ENCODE peak calls at places on chromosomes 2 and 18, in four cellular contexts. H is naive thymus-derived CD4-positive, alpha-beta T cell; J is HEK293T; B is spleen. V is an unnamed sample.

GRCh38 chr2:8821276-8822217 is 15.9 kb downstream of the KIDINS220 start:
- DNase-seq in H (no peak), J (no peak), B (no peak), V (no peak)

GRCh38 chr2:26059542-26059941 is 25.7 kb downstream of the RAB10 start:
- DNase-seq in B (no peak), J (no peak), H (no peak), V (no peak)

GRCh38 chr2:84297155-84297554 is 161.9 kb downstream of the SUCLG1 start:
- DNase-seq in B (no peak), J (no peak), H (no peak), V (no peak)

GRCh38 chr18:67694787-67695186 is 178.3 kb upstream of the DSEL start:
- DNase-seq in J (no peak), B (no peak), H (no peak), V (no peak)

GRCh38 chr2:154692927-154693326 is 5.6 kb upstream of the KCNJ3 start:
- DNase-seq in H (no peak), B (no peak), J (no peak), V (no peak)

GRCh38 chr2:881204-881918 is 69.3 kb upstream of the SNTG2 start:
- DNase-seq in B (no peak), H (no peak), J (no peak), V (peak; percentile 29)

GRCh38 chr2:102114851-102115497 is 27.6 kb upstream of the IL1R1 start:
- DNase-seq in B (no peak), J (no peak), H (no peak), V (no peak)

GRCh38 chr2:6864938-6865345 is 765 bp downstream of the CMPK2 start:
- DNase-seq in H (no peak), J (no peak), B (peak; percentile 91), V (peak; percentile 46)

GRCh38 chr2:101223814-101224231 is 28.9 kb upstream of the CNOT11 start:
- DNase-seq in B (no peak), H (peak; percentile 52), J (no peak), V (no peak)

GRCh38 chr2:70009776-70010175 is 48.3 kb upstream of the ASPRV1 start:
- DNase-seq in B (no peak), H (no peak), J (no peak), V (no peak)

GRCh38 chr2:143949121-143949848 is 570.6 kb downstream of the ZEB2 start:
- DNase-seq in J (no peak), B (no peak), H (no peak), V (no peak)

GRCh38 chr2:86487062-86487461 is 45.9 kb downstream of the KDM3A start:
- DNase-seq in B (no peak), J (no peak), H (peak; percentile 14), V (no peak)

GRCh38 chr2:239809391-239809790 is 215.8 kb downstream of the NDUFA10 start:
- DNase-seq in H (no peak), J (no peak), B (peak; percentile 52), V (no peak)

GRCh38 chr2:239765911-239766310 is 259.2 kb downstream of the NDUFA10 start:
- DNase-seq in B (peak; percentile 52), H (no peak), J (no peak), V (no peak)

GRCh38 chr2:122639721-122640120 is 884.3 kb downstream of the TSN start:
- DNase-seq in J (no peak), H (no peak), B (no peak), V (no peak)

GRCh38 chr2:44680424-44680971 is 261.0 kb upstream of the SIX3 start:
- DNase-seq in J (no peak), H (no peak), B (no peak), V (no peak)

GRCh38 chr2:235793163-235793752 is 299.4 kb downstream of the AGAP1 start:
- DNase-seq in H (no peak), B (peak; percentile 64), J (peak; percentile 17), V (no peak)

GRCh38 chr2:217955881-217956493 is 46.8 kb downstream of the TNS1 start:
- DNase-seq in B (no peak), J (no peak), H (no peak), V (no peak)

GRCh38 chr2:197304556-197305011 is 6.0 kb downstream of the ANKRD44 start:
- DNase-seq in J (no peak), H (no peak), B (no peak), V (no peak)

GRCh38 chr2:237900891-237901831 is 41.7 kb downstream of the RAMP1 start:
- DNase-seq in B (peak; percentile 70), J (no peak), H (no peak), V (peak; percentile 38)

GRCh38 chr2:121036226-121036692 is 248.7 kb downstream of the TFCP2L1 start:
- DNase-seq in H (no peak), B (no peak), J (no peak), V (peak; percentile 14)

GRCh38 chr2:151251012-151251411 is 10.7 kb downstream of the RBM43 start:
- DNase-seq in J (no peak), B (no peak), H (no peak), V (no peak)

GRCh38 chr2:79511320-79511951 is 1.4 kb upstream of the CTNNA2 start:
- DNase-seq in B (no peak), H (no peak), J (peak; percentile 37), V (no peak)

GRCh38 chr2:37350034-37350433 is 5.6 kb downstream of the QPCT start:
- DNase-seq in J (no peak), B (no peak), H (no peak), V (no peak)

GRCh38 chr18:41842886-41843285 is 112.1 kb upstream of the PIK3C3 start:
- DNase-seq in B (no peak), J (no peak), H (no peak), V (no peak)

GRCh38 chr2:128753321-128753720 is 434.7 kb upstream of the HS6ST1 start:
- DNase-seq in J (no peak), H (no peak), B (no peak), V (no peak)

GRCh38 chr2:39494784-39495251 is 57.7 kb upstream of the MAP4K3 start:
- DNase-seq in B (no peak), H (no peak), J (no peak), V (no peak)

GRCh38 chr2:219045937-219046550 is 4.7 kb upstream of the CFAP65 start:
- DNase-seq in B (no peak), H (no peak), J (peak; percentile 65), V (no peak)

GRCh38 chr2:180202591-180202990 is 195.5 kb upstream of the CWC22 start:
- DNase-seq in H (no peak), B (no peak), J (no peak), V (no peak)

GRCh38 chr2:122481717-122482116 is 726.3 kb downstream of the TSN start:
- DNase-seq in B (no peak), J (no peak), H (no peak), V (no peak)